ENCODE peak calls at places on chromosome 15, in nine cellular contexts. V is MM.1S, F is PC-3, S is neuronal stem cell, Y is PC-9, U is GM23248, B is astrocyte, X is neural progenitor cell, M is GM23338. K is an unnamed sample.

GRCh38 chr15:78507831-78508160 is 419 bp downstream of the HYKK start:
- DNase-seq in V (no peak), F (no peak), S (no peak), Y (no peak), U (peak; percentile 43), B (no peak), X (no peak), M (no peak), K (no peak)

GRCh38 chr15:49645937-49646336 is 25.1 kb downstream of the DTWD1 start:
- DNase-seq in V (no peak), F (peak; percentile 52), S (no peak), Y (peak; percentile 33), U (peak; percentile 84), B (peak; percentile 79), X (no peak), M (no peak), K (peak; percentile 81)

GRCh38 chr15:52137432-52138357 is 25.1 kb upstream of the BCL2L10 start:
- DNase-seq in V (no peak), F (no peak), S (no peak), Y (no peak), U (no peak), B (no peak), X (no peak), M (no peak), K (no peak)

GRCh38 chr15:69824877-69825406 is 272.8 kb downstream of the TLE3 start:
- DNase-seq in V (no peak), F (no peak), S (no peak), Y (no peak), U (no peak), B (no peak), X (no peak), M (no peak), K (no peak)

GRCh38 chr15:59222106-59222505 is 15.5 kb downstream of the LDHAL6B start:
- DNase-seq in V (no peak), F (peak; percentile 35), S (no peak), Y (no peak), U (peak; percentile 87), B (peak; percentile 88), X (no peak), M (no peak), K (peak; percentile 24)

GRCh38 chr15:95763426-95763825 is 567.1 kb upstream of the NR2F2 start:
- DNase-seq in V (no peak), F (no peak), S (no peak), Y (no peak), U (no peak), B (no peak), X (no peak), M (no peak), K (no peak)

GRCh38 chr15:36810656-36811449 is 231.4 kb downstream of the CDIN1 start:
- DNase-seq in V (no peak), F (peak; percentile 17), S (no peak), Y (no peak), U (no peak), B (no peak), X (peak; percentile 75), M (peak; percentile 73), K (no peak)

GRCh38 chr15:100291106-100291505 is 50.7 kb downstream of the ADAMTS17 start:
- DNase-seq in V (peak; percentile 29), F (peak; percentile 85), S (no peak), Y (no peak), U (peak; percentile 1), B (peak; percentile 78), X (no peak), M (no peak), K (peak; percentile 78)

GRCh38 chr15:68561146-68561545 is 17.6 kb upstream of the CORO2B start:
- DNase-seq in V (no peak), F (no peak), S (no peak), Y (no peak), U (no peak), B (no peak), X (no peak), M (no peak), K (no peak)

GRCh38 chr15:64622410-64623260 is 152.8 kb downstream of the RBPMS2 start:
- DNase-seq in V (no peak), F (no peak), S (no peak), Y (no peak), U (no peak), B (no peak), X (no peak), M (no peak), K (no peak)

GRCh38 chr15:31268911-31269784 is 57.5 kb upstream of the KLF13 start:
- DNase-seq in V (no peak), F (no peak), S (no peak), Y (no peak), U (no peak), B (no peak), X (peak; percentile 1), M (no peak), K (no peak)

GRCh38 chr15:46413799-46414198 is 779.0 kb downstream of the SQOR start:
- DNase-seq in V (no peak), F (peak; percentile 12), S (no peak), Y (no peak), U (peak; percentile 45), B (peak; percentile 20), X (no peak), M (no peak), K (no peak)

DNA sequence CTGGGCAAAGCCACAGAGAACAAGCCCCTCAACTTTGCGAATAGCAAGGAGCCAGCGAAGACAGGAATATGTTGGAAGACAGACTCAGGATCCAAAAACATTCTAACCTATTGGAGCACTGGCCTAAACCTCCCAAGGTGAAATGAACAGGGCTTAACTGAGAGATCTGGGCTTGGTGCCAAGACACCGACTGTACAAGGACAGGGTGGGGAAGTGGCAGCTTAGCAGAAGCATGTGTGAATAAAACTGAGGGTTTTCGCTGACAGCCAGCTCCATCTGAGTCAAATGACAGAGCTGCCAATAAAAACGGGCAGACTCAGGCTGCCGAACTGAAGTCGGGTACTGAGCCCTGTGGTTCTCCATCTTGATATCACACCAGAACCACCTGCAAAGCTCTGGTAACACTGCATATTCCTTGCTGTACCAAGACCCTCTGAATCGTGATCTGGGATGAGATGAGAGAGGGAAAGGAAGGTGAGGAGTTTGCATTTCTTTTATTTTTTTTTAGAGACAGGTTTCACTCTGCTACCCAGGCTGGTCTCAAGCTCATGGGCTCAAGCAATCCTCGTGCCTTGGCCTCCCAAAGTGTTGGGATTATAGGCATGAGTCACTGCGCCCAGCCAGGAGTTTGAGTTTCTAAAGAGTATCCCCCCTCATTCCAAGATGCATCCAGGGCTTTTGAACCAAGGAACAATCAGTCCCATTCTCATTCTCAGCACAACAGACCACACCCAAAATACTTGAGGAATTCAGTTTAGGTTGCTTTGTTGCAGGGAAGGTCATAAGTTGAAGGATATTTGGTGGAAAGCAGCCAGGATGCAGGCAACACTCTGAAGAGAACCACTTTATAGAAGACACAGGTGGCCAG is 6.0 kb upstream of the PLCB2 start:
- DNase-seq in V (no peak), F (peak; percentile 74), S (no peak), Y (peak; percentile 53), U (peak; percentile 59), B (no peak), X (no peak), M (no peak), K (peak; percentile 57)
- H2AFZ ChIP-seq in V (no peak overlapping the region), F (no peak overlapping the region), S (no peak overlapping the region), Y (no peak overlapping the region), U (no peak overlapping the region), B (no peak overlapping the region), X (no peak overlapping the region), M (peak overlapping the region; percentile 28), K (no peak overlapping the region)

GRCh38 chr15:63523306-63523990 is 19.1 kb downstream of the USP3 start:
- DNase-seq in V (no peak), F (no peak), S (no peak), Y (no peak), U (peak; percentile 51), B (peak; percentile 35), X (no peak), M (no peak), K (no peak)
- H3K4me1 ChIP-seq in V (no peaks in the 10 kb centered on the region), F (peaks cover 7% of the 10 kb centered on the region), S (no peaks in the 10 kb centered on the region), Y (peaks cover 5% of the 10 kb centered on the region), U (peaks cover 44% of the 10 kb centered on the region), B (peaks cover 8% of the 10 kb centered on the region), X (no peaks in the 10 kb centered on the region), M (no peaks in the 10 kb centered on the region), K (peaks cover 35% of the 10 kb centered on the region)

GRCh38 chr15:44736261-44736765 is at the start of gene TRIM69:
- DNase-seq in V (peak; percentile 21), F (no peak), S (no peak), Y (no peak), U (no peak), B (no peak), X (no peak), M (no peak), K (no peak)

GRCh38 chr15:44734839-44735481 is 1.4 kb upstream of the TRIM69 start:
- DNase-seq in V (no peak), F (no peak), S (no peak), Y (no peak), U (no peak), B (no peak), X (no peak), M (no peak), K (no peak)

GRCh38 chr15:44738340-44738984 is 2.1 kb downstream of the TRIM69 start:
- DNase-seq in V (peak; percentile 52), F (peak; percentile 87), S (peak; percentile 20), Y (no peak), U (peak; percentile 60), B (peak; percentile 20), X (peak; percentile 15), M (peak; percentile 68), K (peak; percentile 35)

DNA sequence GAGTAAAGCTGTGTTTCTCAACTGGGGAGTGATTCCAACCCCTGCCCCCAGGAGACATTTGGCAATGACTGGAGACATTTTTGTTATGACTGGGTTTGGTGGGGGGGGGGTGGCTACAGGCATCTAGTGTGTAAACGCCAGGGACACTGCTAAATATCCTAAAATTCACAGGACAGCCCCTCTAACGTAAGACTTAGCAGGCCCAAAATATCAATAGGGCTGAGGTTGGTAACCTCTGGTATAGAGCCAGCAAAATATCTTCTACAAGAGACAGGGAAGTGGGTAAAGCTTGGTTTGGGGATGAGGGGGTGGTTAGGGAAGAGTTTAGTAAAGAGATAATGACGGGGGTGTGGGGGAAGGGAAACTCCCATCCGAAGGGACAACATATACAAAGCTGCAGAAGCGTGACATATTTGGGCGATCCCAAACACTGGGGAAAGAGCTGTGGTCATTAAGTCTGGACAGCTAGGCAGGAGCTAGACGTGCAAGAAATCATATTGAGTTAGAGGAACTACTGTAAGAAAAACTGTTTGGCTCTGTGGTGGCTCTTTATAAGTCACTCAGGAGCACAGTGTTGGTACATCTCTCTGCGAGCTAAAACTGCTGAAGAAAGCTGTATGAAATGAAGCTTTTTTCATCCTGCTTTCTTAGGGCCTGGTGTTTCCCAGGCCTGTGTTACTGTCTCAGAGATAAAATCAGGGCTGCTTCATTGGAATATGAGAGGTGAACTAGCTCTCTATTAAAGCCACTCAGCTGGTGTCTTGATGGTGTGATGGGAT is 657 bp upstream of the TRIM69 start:
- DNase-seq in V (no peak), F (no peak), S (no peak), Y (no peak), U (peak; percentile 49), B (no peak), X (no peak), M (peak; percentile 12), K (no peak)
- H2AFZ ChIP-seq in V (peak overlapping the region; percentile 41), F (no peak overlapping the region), S (no peak overlapping the region), Y (no peak overlapping the region), U (peak overlapping the region; percentile 48), B (no peak overlapping the region), X (no peak overlapping the region), M (peak overlapping the region; percentile 94), K (no peak overlapping the region)

DNA sequence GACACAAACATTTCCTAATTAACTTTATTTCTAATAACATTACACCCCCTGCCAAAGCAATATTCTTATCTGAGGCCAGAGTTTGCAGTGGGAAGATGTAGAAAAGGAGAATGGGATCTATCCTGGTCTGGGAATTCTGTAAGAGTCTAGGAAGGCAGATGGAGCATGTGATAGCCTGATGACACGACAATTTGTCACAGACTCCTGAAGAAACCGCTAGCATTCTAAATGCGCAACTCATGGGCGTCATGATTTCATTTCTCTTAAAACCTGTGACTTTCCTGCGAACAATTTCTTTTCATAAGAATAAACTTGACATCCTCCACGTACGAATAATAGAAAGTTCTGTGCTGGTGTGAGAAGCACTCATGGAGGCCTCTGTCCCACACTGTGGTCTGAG is 72.9 kb upstream of the ATP10A start:
- DNase-seq in V (no peak), F (peak; percentile 11), S (no peak), Y (no peak), U (no peak), B (no peak), X (no peak), M (no peak), K (no peak)
- H3K4me1 ChIP-seq in V (no peaks in the 10 kb centered on the region), F (no peaks in the 10 kb centered on the region), S (peaks cover 8% of the 10 kb centered on the region), Y (no peaks in the 10 kb centered on the region), U (peaks cover 13% of the 10 kb centered on the region), B (peaks cover 5% of the 10 kb centered on the region), X (no peaks in the 10 kb centered on the region), M (peaks cover 11% of the 10 kb centered on the region), K (no peaks in the 10 kb centered on the region)

K was measured in mammary epithelial cell.